ENCODE peak calls at places on chromosome 20, in eight cellular contexts. Y, Z, Q, M, C, E, V and S are unnamed samples.

GRCh38 chr20:34907616-34908469 is 31.4 kb downstream of the ACSS2 start:
- DNase-seq in Y (no peak), Z (no peak), Q (no peak), M (peak; percentile 68), C (no peak), E (peak; percentile 82), V (no peak), S (peak; percentile 76)

GRCh38 chr20:11917663-11918062 is at the start of gene BTBD3:
- DNase-seq in Y (no peak), Z (no peak), Q (peak; percentile 80), M (peak; percentile 68), C (no peak), E (peak; percentile 39), V (no peak), S (peak; percentile 83)

GRCh38 chr20:63739129-63740069 is at the start of gene SLC2A4RG:
- DNase-seq in Y (peak; percentile 69), Z (peak; percentile 79), Q (peak; percentile 89), M (peak; percentile 87), C (no peak), E (peak; percentile 99), V (peak; percentile 96), S (peak; percentile 84)

GRCh38 chr20:79565-79964 is 7.9 kb upstream of the DEFB125 start:
- DNase-seq in Y (no peak), Z (no peak), Q (no peak), M (peak; percentile 11), C (no peak), E (no peak), V (no peak), S (no peak)

GRCh38 chr20:62117658-62118057 is 4.6 kb upstream of the LSM14B start:
- DNase-seq in Y (no peak), Z (no peak), Q (no peak), M (peak; percentile 48), C (no peak), E (no peak), V (no peak), S (peak; percentile 49)

GRCh38 chr20:44467289-44467883 is 8.3 kb upstream of the TTPAL start:
- DNase-seq in Y (peak; percentile 75), Z (peak; percentile 46), Q (peak; percentile 75), M (no peak), C (no peak), E (peak; percentile 19), V (no peak), S (no peak)

GRCh38 chr20:43961541-43962471 is 47.2 kb downstream of the TOX2 start:
- DNase-seq in Y (no peak), Z (no peak), Q (no peak), M (no peak), C (no peak), E (peak; percentile 81), V (no peak), S (no peak)

GRCh38 chr20:63864978-63865640 is at the start of gene TPD52L2:
- DNase-seq in Y (peak; percentile 98), Z (peak; percentile 96), Q (peak; percentile 99), M (peak; percentile 99), C (peak; percentile 100), E (peak; percentile 98), V (peak; percentile 95), S (peak; percentile 99)

GRCh38 chr20:4299250-4299649 is 283.9 kb upstream of the RNF24 start:
- DNase-seq in Y (no peak), Z (no peak), Q (no peak), M (no peak), C (no peak), E (no peak), V (no peak), S (no peak)

GRCh38 chr20:43467589-43467988 is 9.9 kb downstream of the SRSF6 start:
- DNase-seq in Y (no peak), Z (no peak), Q (no peak), M (no peak), C (no peak), E (no peak), V (no peak), S (no peak)

DNA sequence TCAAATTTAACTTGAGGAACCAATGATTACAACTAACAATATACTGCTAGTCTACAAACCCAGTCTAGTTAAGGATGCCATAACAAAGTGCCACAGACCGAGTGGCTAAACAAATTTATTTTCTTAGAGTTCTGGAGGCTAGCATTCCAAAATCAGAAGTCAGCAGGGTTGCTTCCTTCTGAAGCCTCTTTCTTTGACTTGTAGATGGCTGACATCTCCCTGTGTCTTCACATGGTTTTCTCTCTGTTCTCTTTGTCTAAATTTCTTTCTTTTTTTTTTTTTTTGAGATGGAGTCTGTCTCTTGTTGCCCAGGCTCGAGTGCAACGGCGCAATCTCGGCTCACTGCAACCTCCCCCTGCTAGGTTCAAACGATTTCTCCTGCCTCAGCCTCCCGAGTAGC is 56.1 kb downstream of the NCOA3 start:
- DNase-seq in Y (no peak), Z (no peak), Q (no peak), M (no peak), C (no peak), E (no peak), V (no peak), S (no peak)
- H3K27ac ChIP-seq in Y (no peak overlapping the region), Z (no peak overlapping the region), Q (peak overlapping the region; percentile 74), M (no peak overlapping the region), C (no peak overlapping the region), E (no peak overlapping the region), V (no peak overlapping the region), S (no peak overlapping the region)

DNA sequence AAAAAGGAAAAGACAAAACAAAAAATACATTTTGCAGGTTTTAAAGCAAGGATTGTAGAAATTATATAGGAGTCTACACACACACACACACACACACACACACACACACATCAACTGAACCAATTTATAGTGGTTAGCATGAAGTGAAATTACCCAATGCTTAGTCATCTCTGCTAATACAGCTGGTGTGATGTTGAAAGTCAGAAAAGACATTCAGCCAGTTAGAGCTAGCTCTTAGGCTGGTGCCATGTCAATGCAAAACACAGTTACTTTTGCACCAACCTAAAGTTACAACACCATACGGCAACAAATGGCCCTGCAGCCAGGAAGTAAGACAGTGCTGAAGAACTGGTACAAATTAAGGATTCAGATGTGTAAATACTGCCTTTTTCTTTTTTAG is 15.2 kb downstream of the FAM210B start:
- DNase-seq in Y (no peak), Z (no peak), Q (no peak), M (no peak), C (no peak), E (no peak), V (no peak), S (no peak)
- TF ChIP-seq EP300 in Y (no peak), Z (no peak), Q (no peak), M (no peak), C (no peak), E (no peak), V (no peak), S (no peak)

GRCh38 chr20:45951474-45951873 is 17.0 kb downstream of the PCIF1 start:
- DNase-seq in Y (no peak), Z (no peak), Q (no peak), M (no peak), C (no peak), E (no peak), V (no peak), S (no peak)
- H3K36me3 ChIP-seq in Y (peaks cover 3% of the 10 kb centered on the region), Z (peaks cover 16% of the 10 kb centered on the region), Q (peaks cover 61% of the 10 kb centered on the region), M (no peaks in the 10 kb centered on the region), C (peaks cover 89% of the 10 kb centered on the region), E (peaks cover 23% of the 10 kb centered on the region), V (peaks cover 69% of the 10 kb centered on the region), S (peaks cover 60% of the 10 kb centered on the region)

DNA sequence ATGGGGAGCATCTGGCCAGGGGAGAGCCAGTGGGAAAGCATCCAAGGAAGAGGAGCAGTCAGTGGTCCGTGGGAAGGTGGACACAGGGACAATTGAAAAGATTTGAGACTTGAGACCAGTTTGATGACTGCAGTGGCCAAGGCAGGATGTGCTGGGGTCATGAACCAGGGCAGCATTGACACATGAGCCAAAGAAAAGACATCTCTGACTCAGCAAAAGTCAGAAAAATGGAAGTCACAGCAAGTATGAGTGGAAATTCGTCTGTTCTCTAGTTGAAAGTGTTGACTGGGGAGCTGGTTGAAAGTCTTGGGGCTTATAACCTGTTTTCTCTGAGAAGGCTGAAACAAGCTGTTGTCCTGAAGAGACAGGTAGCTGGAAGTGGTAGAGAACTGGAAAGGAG is 31.3 kb downstream of the RAB22A start:
- DNase-seq in Y (no peak), Z (no peak), Q (no peak), M (no peak), C (no peak), E (no peak), V (no peak), S (no peak)
- H3K27ac ChIP-seq in Y (no peak overlapping the region), Z (no peak overlapping the region), Q (no peak overlapping the region), M (no peak overlapping the region), C (no peak overlapping the region), E (no peak overlapping the region), V (peak overlapping the region; percentile 45), S (no peak overlapping the region)

GRCh38 chr20:18314786-18315406 is 26.6 kb downstream of the ZNF133 start:
- DNase-seq in Y (no peak), Z (no peak), Q (peak; percentile 50), M (no peak), C (no peak), E (no peak), V (no peak), S (no peak)
- TF ChIP-seq EP300 in Y (no peak), Z (no peak), Q (no peak), M (no peak), C (no peak), E (no peak), V (no peak), S (no peak)

GRCh38 chr20:53574819-53575218 is 18.8 kb downstream of the ZNF217 start:
- DNase-seq in Y (no peak), Z (no peak), Q (no peak), M (no peak), C (no peak), E (no peak), V (no peak), S (peak; percentile 0)
- H3K36me3 ChIP-seq in Y (peaks cover 4% of the 10 kb centered on the region), Z (peaks cover 91% of the 10 kb centered on the region), Q (peaks cover 13% of the 10 kb centered on the region), M (no peaks in the 10 kb centered on the region), C (peaks cover 69% of the 10 kb centered on the region), E (peaks cover 85% of the 10 kb centered on the region), V (peaks cover 97% of the 10 kb centered on the region), S (peaks cover 88% of the 10 kb centered on the region)

DNA sequence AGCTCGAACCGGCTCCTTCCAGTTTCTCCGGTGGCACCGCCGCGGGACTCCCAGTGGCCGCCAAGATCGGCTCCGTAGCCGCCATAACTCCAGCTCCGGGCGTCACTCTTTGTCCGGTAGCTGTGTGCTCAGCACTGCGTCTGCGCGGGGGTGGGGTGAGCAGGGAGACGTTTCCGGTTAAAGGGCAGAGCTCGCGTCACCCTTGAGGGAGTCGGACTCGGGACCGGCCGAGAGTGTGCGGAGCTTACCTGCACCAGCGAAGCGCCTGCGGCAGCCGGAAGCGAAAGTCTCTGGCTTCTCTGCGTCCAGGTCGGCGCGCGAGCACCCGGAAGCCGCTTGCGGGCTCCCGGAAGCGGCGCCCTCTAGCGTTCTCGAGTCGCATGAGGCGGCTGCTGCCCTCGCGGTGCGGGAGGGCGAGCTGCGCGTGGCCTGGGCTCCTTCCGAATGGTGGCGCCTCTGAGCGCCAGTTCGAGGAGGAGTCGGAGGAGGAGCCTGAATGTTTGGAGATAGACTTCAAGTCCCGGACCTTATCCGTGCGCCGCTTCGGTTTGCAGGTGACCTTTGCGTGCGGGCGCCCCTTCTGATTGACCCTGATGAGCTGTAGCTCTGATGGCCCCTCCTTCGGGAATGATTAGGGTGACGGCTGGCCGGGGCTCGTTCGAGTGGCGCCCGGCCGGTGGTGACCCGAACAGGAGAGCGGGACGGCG is at the start of gene SCAND1:
- DNase-seq in Y (peak; percentile 85), Z (peak; percentile 95), Q (peak; percentile 97), M (peak; percentile 96), C (peak; percentile 97), E (peak; percentile 95), V (peak; percentile 94), S (peak; percentile 96)
- H3K27ac ChIP-seq in Y (peak within 1 kb of the TSS; percentile 90), Z (peak within 1 kb of the TSS; percentile 97), Q (peak within 1 kb of the TSS; percentile 97), M (peak within 1 kb of the TSS; percentile 100), C (peak within 1 kb of the TSS; percentile 90), E (peak within 1 kb of the TSS; percentile 96), V (peak within 1 kb of the TSS; percentile 98), S (peak within 1 kb of the TSS; percentile 99)